ENCODE peak calls at places on chromosomes 2 and 18, in four cellular contexts. S, Z, M and W are unnamed samples.
A peak's percentile ranks its signal among the peaks of the same experiment; 100 is the strongest.

GRCh38 chr2:3625186-3625585 is 30.3 kb downstream of the COLEC11 start:
- DNase-seq in S (no peak), Z (no peak), M (no peak), W (no peak)

GRCh38 chr2:26757873-26758789 is 6.0 kb upstream of the SLC35F6 start:
- DNase-seq in S (peak; percentile 92), Z (peak; percentile 92), M (no peak), W (peak; percentile 99)

GRCh38 chr18:67730884-67731283 is 214.4 kb upstream of the DSEL start:
- DNase-seq in Z (peak; percentile 2), M (no peak), S (no peak), W (no peak)

GRCh38 chr2:99150691-99151090 is 4.1 kb downstream of the TSGA10 start:
- DNase-seq in S (no peak), M (no peak), Z (no peak), W (peak; percentile 11)

GRCh38 chr18:11995445-11996189 is 14.3 kb downstream of the IMPA2 start:
- DNase-seq in S (peak; percentile 83), Z (peak; percentile 79), M (peak; percentile 80), W (peak; percentile 89)

GRCh38 chr2:3597567-3597966 is 2.7 kb downstream of the COLEC11 start:
- DNase-seq in S (no peak), Z (no peak), M (no peak), W (no peak)

GRCh38 chr2:98547092-98547798 is 61.1 kb downstream of the COA5 start:
- DNase-seq in M (no peak), S (no peak), Z (no peak), W (no peak)

GRCh38 chr2:188404341-188405004 is 112.8 kb downstream of the GULP1 start:
- DNase-seq in S (no peak), M (no peak), Z (no peak), W (no peak)

GRCh38 chr18:57794951-57795728 is 8.0 kb downstream of the ATP8B1 start:
- DNase-seq in S (no peak), Z (no peak), M (no peak), W (no peak)

GRCh38 chr18:72742002-72742401 is 125.8 kb downstream of the NETO1 start:
- DNase-seq in Z (no peak), M (no peak), S (no peak), W (no peak)

GRCh38 chr2:114543106-114543806 is 100.8 kb downstream of the DPP10 start:
- DNase-seq in M (peak; percentile 41), S (peak; percentile 6), Z (peak; percentile 32), W (peak; percentile 91)

GRCh38 chr2:201228912-201229290 is 31.4 kb upstream of the CASP8 start:
- DNase-seq in S (peak; percentile 44), M (no peak), Z (no peak), W (no peak)

GRCh38 chr2:43025709-43026290 is 200.6 kb downstream of the ZFP36L2 start:
- DNase-seq in S (no peak), Z (no peak), M (no peak), W (no peak)

GRCh38 chr2:51996569-51996917 is 964.6 kb upstream of the NRXN1 start:
- DNase-seq in Z (no peak), S (no peak), M (no peak), W (peak; percentile 8)

GRCh38 chr2:51995293-51995692 is 963.4 kb upstream of the NRXN1 start:
- DNase-seq in Z (no peak), S (no peak), M (no peak), W (no peak)

GRCh38 chr2:51994123-51994788 is 962.3 kb upstream of the NRXN1 start:
- DNase-seq in S (no peak), M (no peak), Z (no peak), W (no peak)

DNA sequence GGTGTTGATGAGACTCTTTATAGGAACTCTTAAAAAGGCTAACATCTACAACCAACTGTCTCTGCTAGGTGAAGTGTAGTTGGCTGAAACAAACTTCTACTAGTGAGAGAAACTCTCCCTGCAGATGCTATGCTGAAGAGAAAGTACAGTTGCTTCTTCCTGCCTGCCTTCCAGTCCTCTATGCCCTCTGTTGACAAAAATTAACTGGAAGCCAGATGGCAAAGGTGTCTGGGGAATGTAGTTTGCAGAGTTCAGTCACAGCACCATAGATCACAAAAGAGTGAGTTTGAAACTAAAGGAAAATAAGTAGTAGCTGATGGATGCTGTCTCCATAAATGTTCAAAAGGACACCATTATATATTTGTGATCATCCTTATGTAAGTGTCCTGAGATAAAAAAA is 958.8 kb upstream of the NRXN1 start:
- DNase-seq in S (no peak), Z (no peak), M (no peak), W (no peak)
- H3K9me3 ChIP-seq in S (no peaks in the 10 kb centered on the region), Z (no peaks in the 10 kb centered on the region), M (no peaks in the 10 kb centered on the region), W (no peaks in the 10 kb centered on the region)

DNA sequence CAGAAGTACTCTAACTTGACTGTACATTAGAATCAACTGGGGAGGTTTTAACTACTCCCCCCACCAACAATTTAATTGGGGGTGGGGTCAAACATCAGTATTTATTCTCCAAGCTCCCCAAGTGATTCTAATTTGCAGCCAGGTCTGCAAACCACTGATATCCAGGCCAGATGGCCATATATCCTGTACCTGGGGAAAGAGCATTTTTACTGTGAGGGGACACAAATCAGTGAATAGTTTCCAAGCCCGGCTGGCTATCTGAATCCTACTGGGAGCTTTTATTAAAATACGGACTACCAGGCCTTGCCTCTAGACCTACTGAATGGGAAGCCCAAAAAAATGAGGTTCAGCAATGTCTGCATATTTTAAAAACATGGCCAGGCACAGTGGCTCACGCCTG is 88.5 kb downstream of the TCF4 start:
- DNase-seq in S (no peak), M (no peak), Z (no peak), W (no peak)
- H3K4me1 ChIP-seq in S (no peaks in the 10 kb centered on the region), M (peaks cover 47% of the 10 kb centered on the region), Z (peaks cover 13% of the 10 kb centered on the region), W (peaks cover 18% of the 10 kb centered on the region)

DNA sequence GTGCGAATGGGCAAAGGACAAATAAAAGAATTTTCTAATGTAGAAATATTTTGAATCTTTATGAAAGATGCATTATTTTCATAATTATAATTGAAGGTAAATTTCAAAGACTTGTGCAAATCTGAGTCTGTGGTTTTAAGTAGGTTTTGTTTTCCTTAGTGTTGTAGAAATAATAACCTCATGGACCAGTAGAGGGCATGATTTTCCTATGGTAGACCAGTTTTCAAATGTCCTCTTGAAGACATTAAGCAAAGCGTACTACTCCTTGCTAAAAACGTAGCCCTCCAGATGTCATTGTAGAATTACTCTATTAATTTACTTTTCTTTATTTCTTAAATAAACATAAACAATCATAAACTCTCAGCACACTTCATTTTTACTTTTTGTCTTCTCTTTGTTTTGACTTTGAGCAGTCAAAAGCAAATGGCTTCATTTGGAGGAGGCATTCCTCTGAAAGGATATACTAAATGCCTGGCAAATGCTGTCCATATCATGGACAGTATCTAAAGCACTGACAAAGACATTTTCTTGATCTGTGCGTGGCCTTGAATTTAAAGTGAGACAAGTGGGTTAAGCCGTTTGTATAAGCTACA is 85.8 kb upstream of the FAM237A start:
- DNase-seq in M (peak; percentile 52), S (peak; percentile 33), Z (no peak), W (peak; percentile 54)
- TF ChIP-seq CTCF in M (peak; percentile 66), S (peak; percentile 59), Z (peak; percentile 48), W (peak; percentile 56)

GRCh38 chr18:3851159-3851558 is 401.2 kb downstream of the TGIF1 start:
- DNase-seq in S (no peak), Z (no peak), M (no peak), W (no peak)

GRCh38 chr18:3842844-3843243 is 392.9 kb downstream of the TGIF1 start:
- DNase-seq in M (no peak), S (no peak), Z (no peak), W (no peak)

GRCh38 chr18:3852321-3852720 is 402.3 kb downstream of the TGIF1 start:
- DNase-seq in Z (no peak), M (no peak), S (peak; percentile 13), W (no peak)

GRCh38 chr18:3845176-3845575 is 395.2 kb downstream of the TGIF1 start:
- DNase-seq in Z (no peak), S (no peak), M (no peak), W (no peak)

GRCh38 chr18:3848316-3848715 is 398.3 kb downstream of the TGIF1 start:
- DNase-seq in Z (no peak), S (no peak), M (no peak), W (no peak)
- H3K9me3 ChIP-seq in Z (no peaks in the 10 kb centered on the region), S (no peaks in the 10 kb centered on the region), M (no peaks in the 10 kb centered on the region), W (no peaks in the 10 kb centered on the region)